ENCODE peak calls at places on chromosomes 16 and 17, in six cellular contexts. Y is A549, K is HepG2, W is H1, B is K562, L is GM12878. M is an unnamed sample.

GRCh38 chr17:27354491-27355081 is 60.7 kb downstream of the WSB1 start:
- DNase-seq in Y (peak), K (peak), W (no peak), B (no peak), L (no peak), M (no peak)

GRCh38 chr16:12482821-12483220 is 320.9 kb downstream of the CPPED1 start:
- DNase-seq in Y (no peak), K (no peak), W (no peak), B (no peak), L (no peak), M (no peak)

GRCh38 chr17:1259910-1260389 is 10.3 kb upstream of the BHLHA9 start:
- DNase-seq in Y (no peak), K (no peak), W (no peak), B (no peak), L (no peak), M (peak)

GRCh38 chr17:81108220-81108619 is 57.1 kb upstream of the PVALEF start:
- DNase-seq in Y (no peak), K (no peak), W (no peak), B (no peak), L (no peak), M (no peak)

GRCh38 chr16:84600343-84601229 is 17.3 kb downstream of the COTL1 start:
- DNase-seq in Y (no peak), K (no peak), W (no peak), B (peak), L (peak), M (no peak)

GRCh38 chr16:72924918-72925630 is 122.9 kb downstream of the ZFHX3 start:
- DNase-seq in Y (no peak), K (peak), W (no peak), B (no peak), L (no peak), M (no peak)

GRCh38 chr16:54806961-54807360 is 123.7 kb upstream of the IRX5 start:
- DNase-seq in Y (no peak), K (no peak), W (no peak), B (no peak), L (no peak), M (no peak)

GRCh38 chr17:39461911-39462641 is 790 bp downstream of the CDK12 start:
- DNase-seq in Y (no peak), K (peak), W (peak), B (peak), L (peak), M (peak)

GRCh38 chr17:75908201-75908600 is 3.5 kb upstream of the MRPL38 start:
- DNase-seq in Y (no peak), K (no peak), W (no peak), B (no peak), L (no peak), M (no peak)

GRCh38 chr16:87131061-87131995 is 185.9 kb downstream of the C16orf95 start:
- DNase-seq in Y (no peak), K (no peak), W (no peak), B (no peak), L (no peak), M (no peak)

GRCh38 chr16:3959148-3959547 is 78.6 kb upstream of the CREBBP start:
- DNase-seq in Y (peak), K (no peak), W (no peak), B (no peak), L (no peak), M (no peak)

GRCh38 chr17:17702821-17703607 is 21.8 kb downstream of the RAI1 start:
- DNase-seq in Y (peak), K (peak), W (no peak), B (peak), L (no peak), M (no peak)

GRCh38 chr17:72212041-72212440 is 91.2 kb downstream of the SOX9 start:
- DNase-seq in Y (no peak), K (no peak), W (no peak), B (no peak), L (no peak), M (no peak)

GRCh38 chr16:4564661-4565267 is 8.6 kb downstream of the C16orf96 start:
- DNase-seq in Y (no peak), K (no peak), W (no peak), B (no peak), L (no peak), M (no peak)

GRCh38 chr17:30095507-30096244 is 20.9 kb upstream of the NSRP1 start:
- DNase-seq in Y (peak), K (peak), W (no peak), B (peak), L (peak), M (peak)

GRCh38 chr17:49076575-49077384 is 55.8 kb upstream of the B4GALNT2 start:
- DNase-seq in Y (peak), K (no peak), W (no peak), B (no peak), L (no peak), M (no peak)

GRCh38 chr17:57675988-57676387 is 69.1 kb downstream of the CCDC182 start:
- DNase-seq in Y (no peak), K (no peak), W (peak), B (no peak), L (no peak), M (no peak)

GRCh38 chr17:9056566-9056965 is 35.3 kb downstream of the NTN1 start:
- DNase-seq in Y (no peak), K (no peak), W (no peak), B (no peak), L (no peak), M (no peak)

GRCh38 chr16:78292726-78293380 is 193.4 kb downstream of the WWOX start:
- DNase-seq in Y (no peak), K (peak), W (no peak), B (no peak), L (no peak), M (no peak)

GRCh38 chr16:81482329-81483063 is 37.9 kb downstream of the CMIP start:
- DNase-seq in Y (no peak), K (no peak), W (no peak), B (peak), L (no peak), M (no peak)

GRCh38 chr16:19851476-19851875 is 33.2 kb downstream of the GPRC5B start:
- DNase-seq in Y (no peak), K (no peak), W (no peak), B (no peak), L (no peak), M (no peak)

GRCh38 chr17:40318835-40319332 is 9.9 kb downstream of the RARA start:
- DNase-seq in Y (no peak), K (no peak), W (no peak), B (peak), L (no peak), M (peak)

GRCh38 chr17:5533486-5534315 is 47.3 kb downstream of the MIS12 start:
- DNase-seq in Y (no peak), K (no peak), W (no peak), B (no peak), L (no peak), M (no peak)

GRCh38 chr16:88505405-88506082 is 52.5 kb downstream of the ZFPM1 start:
- DNase-seq in Y (peak), K (peak), W (peak), B (no peak), L (no peak), M (peak)

GRCh38 chr17:82828875-82829487 is 10.8 kb downstream of the ZNF750 start:
- DNase-seq in Y (no peak), K (no peak), W (no peak), B (no peak), L (no peak), M (no peak)
- TF ChIP-seq CHD2 in Y (no peak), K (no peak), W (no peak), B (no peak), L (no peak), M (no peak)

GRCh38 chr16:28981517-28981916 is 3.3 kb upstream of the LAT start:
- DNase-seq in Y (peak), K (peak), W (peak), B (peak), L (no peak), M (peak)

GRCh38 chr16:28974437-28975157 is at the start of gene SPNS1:
- DNase-seq in Y (peak), K (peak), W (peak), B (peak), L (peak), M (peak)

GRCh38 chr16:28980929-28981328 is 3.9 kb upstream of the LAT start:
- DNase-seq in Y (no peak), K (no peak), W (no peak), B (no peak), L (no peak), M (no peak)

GRCh38 chr16:28975158-28975603 is 603 bp downstream of the SPNS1 start:
- DNase-seq in Y (no peak), K (no peak), W (no peak), B (peak), L (no peak), M (no peak)

DNA sequence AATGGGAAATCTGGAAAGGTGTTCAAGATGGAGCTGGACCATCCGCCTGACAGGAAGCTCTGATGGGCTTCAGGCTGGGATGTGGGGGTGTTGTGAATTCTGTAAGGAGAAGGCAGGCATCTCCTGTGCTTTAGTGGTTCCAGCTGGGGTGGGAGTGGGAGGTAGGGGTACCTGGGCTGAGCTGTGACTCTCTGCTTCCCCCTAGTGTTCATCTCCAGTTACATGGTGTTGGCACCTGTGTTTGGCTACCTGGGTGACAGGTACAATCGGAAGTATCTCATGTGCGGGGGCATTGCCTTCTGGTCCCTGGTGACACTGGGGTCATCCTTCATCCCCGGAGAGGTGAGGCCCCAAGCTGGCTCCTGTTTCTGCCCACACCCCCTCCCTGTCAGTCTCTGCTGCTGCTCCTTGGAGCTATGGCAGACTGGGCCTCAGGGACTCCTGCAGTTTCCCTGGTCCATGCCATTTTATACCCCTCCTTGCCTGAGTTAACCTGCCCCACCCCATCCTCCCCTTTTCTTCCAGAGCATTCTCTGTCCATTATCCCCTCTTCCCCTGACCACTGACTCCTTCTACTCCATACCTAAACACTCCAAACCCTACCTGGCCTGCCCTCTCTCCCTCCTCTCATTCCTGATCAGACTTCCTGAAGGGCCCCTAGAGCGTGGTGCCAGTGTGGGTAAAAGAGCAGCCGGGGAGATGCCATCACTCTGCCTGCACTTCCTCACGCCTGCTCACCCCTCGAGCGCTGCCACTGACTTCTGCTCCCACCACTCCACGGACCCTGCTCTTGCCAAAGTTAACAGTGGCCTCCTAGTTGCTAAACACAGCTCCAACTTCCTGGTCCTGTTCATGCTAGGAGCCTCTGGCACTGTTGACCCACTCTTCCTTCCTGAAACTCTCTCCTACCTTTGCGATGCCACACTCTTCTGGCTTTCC is 3.4 kb downstream of the SPNS1 start:
- DNase-seq in Y (no peak), K (peak), W (peak), B (peak), L (no peak), M (no peak)
- TF ChIP-seq CHD2 in Y (no peak), K (no peak), W (no peak), B (no peak), L (no peak), M (no peak)

GRCh38 chr16:1277016-1277944 is 21.4 kb downstream of the TPSD1 start:
- DNase-seq in Y (no peak), K (no peak), W (no peak), B (no peak), L (no peak), M (no peak)
- TF ChIP-seq CHD2 in Y (no peak), K (no peak), W (no peak), B (no peak), L (no peak), M (no peak)

DNA sequence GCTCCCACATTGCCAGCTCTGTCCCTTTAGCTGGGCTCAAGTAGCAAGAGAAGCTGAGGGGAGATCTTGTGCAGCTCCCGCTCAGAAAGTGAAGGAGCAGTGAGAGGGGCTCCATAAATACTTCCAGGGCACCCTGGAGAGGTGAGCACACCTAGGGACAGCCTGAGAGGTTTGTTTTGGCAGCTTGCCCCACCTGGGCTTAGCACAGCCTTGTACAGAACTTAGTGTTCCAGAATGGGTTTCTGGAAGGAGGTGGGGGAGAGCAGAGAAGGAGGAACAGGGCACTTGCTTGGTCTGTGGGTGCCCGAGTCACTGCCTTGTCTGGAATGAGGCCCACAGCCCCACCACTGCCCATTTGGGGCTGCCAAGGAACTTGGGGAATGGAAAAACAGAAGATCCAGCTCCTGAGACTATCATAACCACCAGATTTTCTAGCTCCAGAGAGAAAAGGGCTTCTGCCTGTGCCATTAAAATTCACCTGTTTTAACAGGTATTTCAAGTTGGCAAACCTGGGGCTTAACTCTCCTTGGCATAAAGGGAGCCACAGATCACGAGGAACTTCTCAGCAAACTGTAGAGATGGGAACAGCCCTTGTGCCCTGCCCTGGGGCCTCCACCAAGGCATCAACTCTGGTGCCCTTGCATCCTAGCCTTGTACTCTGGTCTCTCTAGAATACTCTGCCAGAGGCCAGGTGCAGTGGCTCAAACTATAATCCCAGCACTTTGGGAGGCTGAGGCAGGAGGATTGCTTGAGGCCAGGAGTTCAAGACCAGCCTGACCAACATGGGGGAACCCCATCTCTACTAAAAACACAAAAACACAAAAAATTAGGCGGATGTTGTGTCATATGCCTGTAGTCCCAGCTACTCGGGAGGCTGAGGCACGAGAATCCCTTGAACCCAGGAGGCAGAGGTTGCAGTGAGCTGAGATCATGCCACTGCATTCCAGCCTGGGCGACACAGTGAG is 1.9 kb downstream of the PRR15L start:
- DNase-seq in Y (no peak), K (no peak), W (no peak), B (no peak), L (no peak), M (no peak)
- TF ChIP-seq CHD2 in Y (no peak), K (no peak), W (no peak), B (no peak), L (no peak), M (no peak)

DNA sequence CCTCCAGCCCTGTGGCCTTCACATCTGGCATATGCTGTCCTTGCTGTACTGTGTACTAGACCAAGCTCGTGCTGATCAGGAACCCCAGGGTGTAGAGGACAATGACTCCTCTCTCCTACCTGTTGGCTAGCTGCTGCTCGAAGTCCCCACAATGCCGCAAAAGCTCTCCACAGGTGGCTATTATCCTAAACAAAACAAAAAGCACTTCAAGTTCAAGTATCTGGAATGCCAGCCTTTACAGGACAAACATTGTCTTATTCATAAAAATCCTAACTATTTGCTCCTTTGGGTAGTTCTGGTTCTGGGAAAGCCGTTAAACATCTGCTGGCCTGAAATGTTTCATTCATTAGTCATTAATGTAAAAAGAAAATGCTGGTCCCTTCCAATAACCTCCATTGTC is 42.8 kb downstream of the COG7 start:
- DNase-seq in Y (no peak), K (no peak), W (no peak), B (no peak), L (no peak), M (no peak)
- TF ChIP-seq CHD2 in Y (no peak), K (no peak), W (no peak), B (no peak), L (no peak), M (no peak)